ENCODE peak calls at places on chromosome 11, in four cellular contexts. D is SK-N-SH, I is GM12878, N is HepG2. B is an unnamed sample.

GRCh38 chr11:23932485-23932898 is 564.4 kb upstream of the LUZP2 start:
- DNase-seq in D (no peak), I (no peak), N (no peak), B (no peak)

GRCh38 chr11:87722756-87723599 is 452.3 kb downstream of the RAB38 start:
- DNase-seq in I (no peak), D (peak; percentile 5), N (peak; percentile 7), B (no peak)

GRCh38 chr11:121722431-121723256 is 269.9 kb upstream of the SORL1-AS1 start:
- DNase-seq in D (peak; percentile 82), I (no peak), N (peak; percentile 87), B (no peak)

GRCh38 chr11:109644158-109644557 is 222.2 kb downstream of the C11orf87 start:
- DNase-seq in I (no peak), N (no peak), D (peak; percentile 55), B (no peak)

GRCh38 chr11:11985016-11985715 is 23.3 kb downstream of the DKK3 start:
- DNase-seq in D (no peak), N (no peak), I (no peak), B (no peak)

GRCh38 chr11:31477528-31478255 is 31.7 kb downstream of the IMMP1L start:
- DNase-seq in N (no peak), I (no peak), D (peak; percentile 32), B (no peak)

GRCh38 chr11:30991376-30991775 is 378.2 kb downstream of the DCDC1 start:
- DNase-seq in D (no peak), I (no peak), N (no peak), B (no peak)

GRCh38 chr11:84740050-84740449 is 887.1 kb downstream of the DLG2 start:
- DNase-seq in I (no peak), D (no peak), N (no peak), B (no peak)

GRCh38 chr11:75776546-75776945 is 8.0 kb downstream of the DGAT2 start:
- DNase-seq in I (no peak), N (no peak), D (no peak), B (no peak)

GRCh38 chr11:8059030-8059429 is 22.0 kb upstream of the TUB start:
- DNase-seq in N (no peak), I (no peak), D (no peak), B (no peak)

GRCh38 chr11:74611369-74611861 is 19.0 kb downstream of the POLD3 start:
- DNase-seq in D (peak; percentile 29), N (peak; percentile 36), I (no peak), B (no peak)

GRCh38 chr11:81432333-81432732 is 1301.3 kb downstream of the FAM181B start:
- DNase-seq in D (no peak), N (no peak), I (no peak), B (no peak)

GRCh38 chr11:86736303-86737143 is 63.8 kb upstream of the PRSS23 start:
- DNase-seq in N (no peak), D (no peak), I (no peak), B (no peak)

GRCh38 chr11:68158580-68158979 is 37.4 kb upstream of the CHKA start:
- DNase-seq in D (no peak), N (no peak), I (no peak), B (no peak)

GRCh38 chr11:10072142-10072541 is 221.9 kb downstream of the SBF2 start:
- DNase-seq in I (no peak), D (no peak), N (no peak), B (no peak)

GRCh38 chr11:123122341-123122740 is 60.4 kb upstream of the HSPA8 start:
- DNase-seq in N (no peak), D (peak; percentile 48), I (no peak), B (no peak)

GRCh38 chr11:32448232-32448631 is 12.9 kb upstream of the WT1 start:
- DNase-seq in D (no peak), I (peak; percentile 9), N (peak; percentile 31), B (no peak)

GRCh38 chr11:69375316-69376154 is 81.6 kb downstream of the MYEOV start:
- DNase-seq in I (no peak), N (no peak), D (no peak), B (no peak)

GRCh38 chr11:63709336-63709735 is 28.0 kb downstream of the RTN3 start:
- DNase-seq in I (no peak), N (no peak), D (no peak), B (no peak)

GRCh38 chr11:99275521-99275920 is 254.8 kb downstream of the CNTN5 start:
- DNase-seq in N (no peak), I (no peak), D (no peak), B (no peak)

GRCh38 chr11:124481365-124482323 is 36.1 kb upstream of the OR8B8 start:
- DNase-seq in I (no peak), D (peak; percentile 4), N (peak; percentile 9), B (no peak)
- TF ChIP-seq TAF1 in I (no peak), D (no peak), N (no peak), B (no peak)

DNA sequence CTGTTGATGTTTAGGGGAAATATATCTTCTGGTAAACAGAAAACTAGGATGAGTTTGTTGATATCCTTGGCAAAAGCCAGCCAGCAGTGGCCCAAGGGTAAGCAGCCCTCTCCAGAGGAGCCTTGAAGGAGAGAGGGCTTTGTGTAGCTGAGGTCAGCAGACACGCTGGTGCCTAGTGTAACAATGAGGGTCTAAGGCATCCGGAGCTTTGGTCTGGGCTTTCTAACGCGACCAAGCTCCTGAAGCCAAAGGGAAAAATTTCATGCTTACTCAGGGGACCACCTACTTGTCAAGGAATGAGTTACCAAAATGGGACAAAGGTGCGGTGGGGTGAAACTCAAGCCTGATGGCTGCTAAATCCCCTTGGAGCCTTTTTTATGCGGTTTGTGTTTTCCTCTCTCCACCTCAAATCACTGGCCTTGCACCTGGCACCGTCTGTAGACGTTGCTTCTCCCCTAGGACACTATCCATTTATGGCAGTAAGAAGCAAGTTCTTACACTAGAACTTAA is 134.9 kb downstream of the DBX1 start:
- DNase-seq in N (no peak), I (no peak), D (no peak), B (no peak)
- TF ChIP-seq TAF1 in N (no peak), I (no peak), D (no peak), B (no peak)

GRCh38 chr11:95519912-95520311 is 269.7 kb downstream of the FAM76B start:
- DNase-seq in I (no peak), D (no peak), N (no peak), B (no peak)

GRCh38 chr11:95522871-95523270 is 266.7 kb downstream of the FAM76B start:
- DNase-seq in D (no peak), I (no peak), N (no peak), B (no peak)

GRCh38 chr11:95521862-95522261 is 267.7 kb downstream of the FAM76B start:
- DNase-seq in N (no peak), D (no peak), I (no peak), B (no peak)

GRCh38 chr11:95520361-95520760 is 269.2 kb downstream of the FAM76B start:
- DNase-seq in D (no peak), N (no peak), I (no peak), B (no peak)

GRCh38 chr11:95520765-95521542 is 268.6 kb downstream of the FAM76B start:
- DNase-seq in N (no peak), I (no peak), D (no peak), B (no peak)
- TF ChIP-seq TAF1 in N (no peak), I (no peak), D (no peak), B (no peak)

DNA sequence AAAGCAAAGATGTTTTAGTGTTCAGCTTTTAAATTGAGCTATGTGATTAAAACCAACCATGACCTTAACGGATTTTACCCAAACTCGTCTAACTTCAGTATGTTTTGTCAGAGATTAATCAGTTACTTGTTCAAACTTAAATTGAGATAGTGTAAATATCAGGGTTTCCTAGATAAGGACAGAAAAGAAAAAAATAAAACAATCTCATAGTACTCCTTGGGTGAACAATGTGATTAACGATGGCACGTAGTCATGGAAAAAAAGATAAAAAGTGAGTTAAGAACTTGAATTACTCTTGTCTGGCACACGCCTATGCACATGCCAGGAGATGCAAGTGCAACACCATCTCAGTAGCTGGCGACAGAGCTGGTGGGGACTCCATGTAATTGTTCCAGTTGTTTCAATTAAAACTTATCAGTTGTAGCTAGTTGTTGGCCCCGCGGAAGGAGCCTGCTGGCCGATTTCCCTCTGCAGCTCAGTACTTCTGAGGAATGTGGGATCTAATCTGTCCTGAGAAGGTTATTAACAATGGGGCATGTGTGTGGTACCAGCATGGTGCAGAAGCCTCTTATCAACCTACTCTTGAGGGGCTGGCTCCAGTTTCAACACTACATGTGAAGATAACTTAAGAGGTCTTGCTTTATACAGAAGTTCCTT is 3.0 kb downstream of the RASSF10 start:
- DNase-seq in I (no peak), D (no peak), N (peak; percentile 40), B (no peak)
- TF ChIP-seq TAF1 in I (no peak), D (no peak), N (no peak), B (no peak)

DNA sequence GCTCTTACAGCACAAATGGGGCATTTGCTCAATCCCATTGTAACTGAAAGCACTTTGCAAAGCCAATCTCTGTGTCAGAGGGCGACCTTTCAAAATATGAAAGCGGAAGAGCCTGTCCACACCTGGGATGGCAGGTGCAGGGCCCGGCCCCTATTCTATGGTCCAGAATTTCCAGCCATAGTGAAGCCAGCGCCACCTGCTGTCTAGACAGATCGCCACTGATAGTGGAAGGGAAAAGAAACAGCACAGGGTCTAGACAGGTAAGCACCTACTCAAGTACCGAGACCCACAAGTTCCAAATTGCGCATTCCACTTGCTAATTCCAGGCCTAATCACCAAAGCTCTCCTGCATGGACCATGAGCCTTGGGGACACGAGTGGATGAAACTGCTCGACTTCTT is 141.4 kb downstream of the NTM start:
- DNase-seq in I (no peak), D (peak; percentile 43), N (peak; percentile 27), B (peak; percentile 15)
- TF ChIP-seq TAF1 in I (no peak), D (no peak), N (no peak), B (no peak)

GRCh38 chr11:102761646-102762238 is 18.7 kb downstream of the MMP10 start:
- DNase-seq in I (no peak), D (no peak), N (no peak), B (no peak)
- TF ChIP-seq TAF1 in I (no peak), D (no peak), N (no peak), B (no peak)

GRCh38 chr11:43689167-43689566 is 8.6 kb downstream of the HSD17B12 start:
- DNase-seq in D (no peak), N (no peak), I (no peak), B (no peak)

GRCh38 chr11:43685483-43685882 is 4.9 kb downstream of the HSD17B12 start:
- DNase-seq in I (no peak), D (no peak), N (no peak), B (no peak)

GRCh38 chr11:43686207-43686606 is 5.7 kb downstream of the HSD17B12 start:
- DNase-seq in N (no peak), I (no peak), D (no peak), B (no peak)

GRCh38 chr11:43690929-43691328 is 10.4 kb downstream of the HSD17B12 start:
- DNase-seq in N (no peak), D (no peak), I (no peak), B (no peak)

GRCh38 chr11:43687120-43687791 is 6.7 kb downstream of the HSD17B12 start:
- DNase-seq in I (no peak), N (no peak), D (no peak), B (no peak)
- TF ChIP-seq TAF1 in I (no peak), N (no peak), D (no peak), B (no peak)

GRCh38 chr11:65504671-65505433 is 6.0 kb downstream of the MALAT1 start:
- DNase-seq in I (no peak), D (no peak), N (no peak), B (no peak)
- TF ChIP-seq TAF1 in I (no peak), D (peak; percentile 7), N (no peak), B (no peak)